ENCODE peak calls at places on chromosomes 16 and 17, in seven cellular contexts. One of them, this sample, is unnamed.

GRCh38 chr16:88317619-88317977 is 65.2 kb upstream of the ZNF469 start:
- DNase-seq in IMR-90: peak
- DNase-seq in spleen: no peak
- DNase-seq in GM12864: no peak
- DNase-seq in uterus: peak
- DNase-seq in pancreas: no peak
- DNase-seq in fibroblast of pulmonary artery: peak
- DNase-seq in this sample: peak

GRCh38 chr17:74972107-74972972 is at the start of gene HID1:
- DNase-seq in pancreas: peak
- DNase-seq in uterus: no peak
- DNase-seq in fibroblast of pulmonary artery: no peak
- DNase-seq in IMR-90: no peak
- DNase-seq in spleen: peak
- DNase-seq in GM12864: no peak
- DNase-seq in this sample: no peak

GRCh38 chr17:63446218-63446980 is at the start of gene CYB561:
- DNase-seq in IMR-90: peak
- DNase-seq in spleen: peak
- DNase-seq in fibroblast of pulmonary artery: peak
- DNase-seq in pancreas: peak
- DNase-seq in GM12864: no peak
- DNase-seq in uterus: peak
- DNase-seq in this sample: peak

GRCh38 chr17:66748578-66748977 is 86.3 kb upstream of the CACNG5 start:
- DNase-seq in IMR-90: no peak
- DNase-seq in fibroblast of pulmonary artery: peak
- DNase-seq in uterus: no peak
- DNase-seq in pancreas: no peak
- DNase-seq in GM12864: no peak
- DNase-seq in spleen: no peak
- DNase-seq in this sample: peak

GRCh38 chr17:37475713-37476420 is 13.8 kb upstream of the DUSP14 start:
- DNase-seq in fibroblast of pulmonary artery: no peak
- DNase-seq in GM12864: no peak
- DNase-seq in uterus: no peak
- DNase-seq in spleen: no peak
- DNase-seq in IMR-90: no peak
- DNase-seq in pancreas: no peak
- DNase-seq in this sample: no peak

GRCh38 chr16:983044-984030 is 1.8 kb downstream of the SOX8 start:
- DNase-seq in fibroblast of pulmonary artery: no peak
- DNase-seq in GM12864: no peak
- DNase-seq in IMR-90: no peak
- DNase-seq in pancreas: no peak
- DNase-seq in uterus: no peak
- DNase-seq in spleen: no peak
- DNase-seq in this sample: no peak

GRCh38 chr17:40473573-40474365 is 27.7 kb downstream of the TNS4 start:
- DNase-seq in spleen: no peak
- DNase-seq in fibroblast of pulmonary artery: no peak
- DNase-seq in uterus: no peak
- DNase-seq in GM12864: no peak
- DNase-seq in pancreas: no peak
- DNase-seq in IMR-90: no peak
- DNase-seq in this sample: no peak

GRCh38 chr17:50133769-50134099 is 3.8 kb upstream of the SAMD14 start:
- DNase-seq in pancreas: no peak
- DNase-seq in GM12864: no peak
- DNase-seq in spleen: no peak
- DNase-seq in IMR-90: no peak
- DNase-seq in fibroblast of pulmonary artery: no peak
- DNase-seq in uterus: no peak
- DNase-seq in this sample: no peak

GRCh38 chr16:66509576-66509975 is 40.3 kb downstream of the TK2 start:
- DNase-seq in spleen: peak
- DNase-seq in fibroblast of pulmonary artery: no peak
- DNase-seq in GM12864: no peak
- DNase-seq in IMR-90: no peak
- DNase-seq in pancreas: no peak
- DNase-seq in uterus: peak
- DNase-seq in this sample: no peak

DNA sequence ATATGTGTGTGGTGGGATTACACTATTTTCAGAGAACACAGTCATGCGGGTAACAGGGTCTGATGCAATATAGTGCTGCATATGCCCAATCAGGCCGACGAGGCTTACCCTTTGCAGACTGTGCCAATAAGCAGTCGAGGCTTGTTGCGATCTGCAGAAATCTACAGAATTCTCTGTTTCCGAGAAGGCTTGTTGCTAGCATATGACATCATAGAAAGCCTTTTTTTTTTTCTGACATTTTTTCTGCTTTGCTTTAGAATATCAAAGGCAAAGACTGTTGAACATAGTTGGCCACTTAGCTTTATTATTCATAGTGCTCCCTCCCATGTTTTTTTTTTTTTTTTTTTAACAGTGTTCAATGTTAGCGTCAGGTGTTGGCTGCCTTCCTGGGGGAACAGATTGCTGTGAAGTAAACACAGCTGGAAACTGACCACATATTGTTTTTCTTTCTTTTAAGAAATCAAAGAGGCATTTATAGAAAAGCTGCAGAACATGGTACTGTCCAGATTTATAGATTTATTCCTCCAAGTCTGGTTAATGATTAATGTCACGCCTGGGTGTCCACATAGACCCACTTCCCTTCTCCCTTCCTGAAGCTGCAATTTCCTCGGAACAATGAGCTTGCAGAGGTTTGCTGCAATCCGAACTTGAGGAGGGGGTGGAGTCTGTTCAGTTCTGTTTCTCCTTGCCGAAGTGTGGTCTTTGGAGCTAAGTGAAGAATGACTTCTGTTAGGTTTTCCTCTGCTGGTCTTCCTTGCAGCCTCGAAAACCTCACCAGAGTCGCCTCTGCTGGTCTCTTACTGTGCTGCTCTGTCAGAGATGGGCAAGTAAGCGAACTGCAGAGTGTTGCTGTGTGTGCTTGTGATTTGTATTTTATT is 87.3 kb downstream of the MAP2K6 start:
- DNase-seq in GM12864: no peak
- DNase-seq in IMR-90: peak
- DNase-seq in uterus: no peak
- DNase-seq in pancreas: peak
- DNase-seq in spleen: no peak
- DNase-seq in fibroblast of pulmonary artery: peak
- DNase-seq in this sample: peak
- H3K4me3 ChIP-seq in GM12864: no peak
- H3K4me3 ChIP-seq in IMR-90: peak
- H3K4me3 ChIP-seq in uterus: no peak
- H3K4me3 ChIP-seq in pancreas: peak
- H3K4me3 ChIP-seq in spleen: peak
- H3K4me3 ChIP-seq in fibroblast of pulmonary artery: peak
- H3K4me3 ChIP-seq in this sample: no peak

DNA sequence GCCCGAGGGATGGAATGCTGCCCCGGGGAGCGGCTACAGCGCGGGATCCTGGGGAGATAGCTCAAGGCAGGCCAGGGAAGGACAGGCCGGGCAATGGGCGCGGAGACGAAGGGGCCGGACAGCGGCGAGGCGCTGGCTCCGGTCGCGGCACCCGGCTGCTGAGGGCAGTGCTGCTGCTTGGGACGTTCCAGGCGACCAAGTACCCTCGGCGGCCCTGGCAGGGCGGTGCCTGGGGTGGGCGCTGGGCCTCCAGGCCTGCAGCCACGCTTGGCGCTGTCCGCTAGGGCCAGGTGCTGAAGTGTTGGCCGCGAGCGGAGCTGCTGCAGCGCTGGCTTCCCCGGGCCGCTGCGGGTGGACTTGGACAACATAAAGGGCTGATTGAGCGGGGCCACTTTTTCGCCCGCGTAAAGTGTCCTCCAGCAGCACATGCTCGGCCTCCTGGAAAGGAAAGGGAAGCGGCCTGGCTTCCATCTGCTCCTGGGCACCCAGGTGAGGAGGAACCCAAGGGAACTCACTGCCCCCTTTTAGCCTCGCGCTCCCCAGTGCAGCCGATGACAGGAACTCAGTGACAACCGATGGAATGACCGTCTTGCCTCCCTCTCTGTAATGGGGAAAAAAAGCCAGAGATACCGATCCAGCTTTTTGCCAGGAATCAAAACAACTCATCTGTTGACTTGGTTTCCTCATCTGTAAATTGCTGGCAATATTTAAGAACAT is 23.7 kb downstream of the CLEC3A start:
- DNase-seq in fibroblast of pulmonary artery: peak
- DNase-seq in uterus: peak
- DNase-seq in IMR-90: peak
- DNase-seq in pancreas: peak
- DNase-seq in GM12864: no peak
- DNase-seq in spleen: peak
- DNase-seq in this sample: peak
- TF ChIP-seq CTCF in fibroblast of pulmonary artery: no peak
- TF ChIP-seq CTCF in uterus: no peak
- TF ChIP-seq CTCF in IMR-90: peak
- TF ChIP-seq CTCF in pancreas: no peak
- TF ChIP-seq CTCF in GM12864: no peak
- TF ChIP-seq CTCF in spleen: no peak
- TF ChIP-seq CTCF in this sample: no peak

GRCh38 chr17:48994548-48995331 is 2.4 kb upstream of the IGF2BP1 start:
- DNase-seq in fibroblast of pulmonary artery: no peak
- DNase-seq in spleen: no peak
- DNase-seq in IMR-90: no peak
- DNase-seq in pancreas: no peak
- DNase-seq in GM12864: no peak
- DNase-seq in uterus: no peak
- DNase-seq in this sample: no peak
- H3K4me3 ChIP-seq in fibroblast of pulmonary artery: no peak
- H3K4me3 ChIP-seq in spleen: no peak
- H3K4me3 ChIP-seq in IMR-90: no peak
- H3K4me3 ChIP-seq in pancreas: no peak
- H3K4me3 ChIP-seq in GM12864: no peak
- H3K4me3 ChIP-seq in uterus: no peak
- H3K4me3 ChIP-seq in this sample: no peak

GRCh38 chr17:41962768-41963434 is 3.7 kb upstream of the CNP start:
- DNase-seq in GM12864: no peak
- DNase-seq in IMR-90: peak
- DNase-seq in spleen: peak
- DNase-seq in pancreas: peak
- DNase-seq in fibroblast of pulmonary artery: peak
- DNase-seq in uterus: peak
- DNase-seq in this sample: peak
- TF ChIP-seq CTCF in GM12864: peak
- TF ChIP-seq CTCF in IMR-90: peak
- TF ChIP-seq CTCF in spleen: peak
- TF ChIP-seq CTCF in pancreas: peak
- TF ChIP-seq CTCF in fibroblast of pulmonary artery: peak
- TF ChIP-seq CTCF in uterus: peak
- TF ChIP-seq CTCF in this sample: peak

This sample was measured in fibroblast of mammary gland.